ENCODE peak calls at places on chromosome 12, in six cellular contexts. One of them, this sample, is unnamed.

GRCh38 chr12:128365831-128366231 is 98.9 kb downstream of the TMEM132C start:
- DNase-seq in astrocyte of the spinal cord: no peak
- DNase-seq in lung: no peak
- DNase-seq in ascending aorta: no peak
- DNase-seq in body of pancreas: no peak
- DNase-seq in upper lobe of right lung: no peak
- DNase-seq in this sample: no peak

GRCh38 chr12:64716373-64716772 is 42.8 kb downstream of the GNS start:
- DNase-seq in body of pancreas: no peak
- DNase-seq in ascending aorta: no peak
- DNase-seq in astrocyte of the spinal cord: no peak
- DNase-seq in upper lobe of right lung: no peak
- DNase-seq in lung: no peak
- DNase-seq in this sample: no peak

GRCh38 chr12:99960312-99960711 is 24.4 kb downstream of the ANKS1B start:
- DNase-seq in ascending aorta: no peak
- DNase-seq in body of pancreas: no peak
- DNase-seq in astrocyte of the spinal cord: no peak
- DNase-seq in lung: no peak
- DNase-seq in upper lobe of right lung: no peak
- DNase-seq in this sample: no peak

GRCh38 chr12:117030187-117030896 is 68.9 kb downstream of the TESC start:
- DNase-seq in upper lobe of right lung: no peak
- DNase-seq in lung: no peak
- DNase-seq in ascending aorta: no peak
- DNase-seq in body of pancreas: peak
- DNase-seq in astrocyte of the spinal cord: no peak
- DNase-seq in this sample: no peak

GRCh38 chr12:60501124-60501729 is 905.4 kb downstream of the SLC16A7 start:
- DNase-seq in upper lobe of right lung: no peak
- DNase-seq in astrocyte of the spinal cord: peak
- DNase-seq in lung: no peak
- DNase-seq in body of pancreas: no peak
- DNase-seq in ascending aorta: no peak
- DNase-seq in this sample: no peak

GRCh38 chr12:507261-507853 is 47.6 kb downstream of the B4GALNT3 start:
- DNase-seq in body of pancreas: no peak
- DNase-seq in upper lobe of right lung: no peak
- DNase-seq in ascending aorta: no peak
- DNase-seq in astrocyte of the spinal cord: no peak
- DNase-seq in lung: no peak
- DNase-seq in this sample: no peak

GRCh38 chr12:103043531-103044445 is 86.3 kb downstream of the ASCL1 start:
- DNase-seq in body of pancreas: no peak
- DNase-seq in lung: no peak
- DNase-seq in ascending aorta: no peak
- DNase-seq in astrocyte of the spinal cord: no peak
- DNase-seq in upper lobe of right lung: no peak
- DNase-seq in this sample: no peak

GRCh38 chr12:89451876-89452275 is 72.7 kb downstream of the GALNT4 start:
- DNase-seq in upper lobe of right lung: no peak
- DNase-seq in ascending aorta: no peak
- DNase-seq in astrocyte of the spinal cord: peak
- DNase-seq in body of pancreas: peak
- DNase-seq in lung: no peak
- DNase-seq in this sample: no peak

GRCh38 chr12:62211510-62211909 is 48.7 kb upstream of the USP15 start:
- DNase-seq in body of pancreas: no peak
- DNase-seq in ascending aorta: no peak
- DNase-seq in astrocyte of the spinal cord: no peak
- DNase-seq in lung: no peak
- DNase-seq in upper lobe of right lung: no peak
- DNase-seq in this sample: no peak

GRCh38 chr12:14836336-14837210 is 6.8 kb downstream of the ART4 start:
- DNase-seq in body of pancreas: no peak
- DNase-seq in astrocyte of the spinal cord: peak
- DNase-seq in upper lobe of right lung: no peak
- DNase-seq in lung: no peak
- DNase-seq in ascending aorta: no peak
- DNase-seq in this sample: peak

GRCh38 chr12:104177663-104178501 is 37.7 kb upstream of the TXNRD1 start:
- DNase-seq in body of pancreas: peak
- DNase-seq in astrocyte of the spinal cord: peak
- DNase-seq in upper lobe of right lung: peak
- DNase-seq in ascending aorta: peak
- DNase-seq in lung: peak
- DNase-seq in this sample: peak

GRCh38 chr12:28021704-28022103 is 49.2 kb upstream of the PTHLH start:
- DNase-seq in upper lobe of right lung: no peak
- DNase-seq in body of pancreas: no peak
- DNase-seq in lung: no peak
- DNase-seq in astrocyte of the spinal cord: no peak
- DNase-seq in ascending aorta: no peak
- DNase-seq in this sample: peak

GRCh38 chr12:88501976-88502938 is 78.0 kb downstream of the KITLG start:
- DNase-seq in astrocyte of the spinal cord: peak
- DNase-seq in body of pancreas: no peak
- DNase-seq in lung: no peak
- DNase-seq in upper lobe of right lung: no peak
- DNase-seq in ascending aorta: no peak
- DNase-seq in this sample: no peak

GRCh38 chr12:11897923-11898322 is 172.8 kb upstream of the BCL2L14 start:
- DNase-seq in body of pancreas: no peak
- DNase-seq in ascending aorta: no peak
- DNase-seq in upper lobe of right lung: no peak
- DNase-seq in astrocyte of the spinal cord: no peak
- DNase-seq in lung: no peak
- DNase-seq in this sample: no peak
- H3K4me3 ChIP-seq in body of pancreas: no peak
- H3K4me3 ChIP-seq in ascending aorta: no peak
- H3K4me3 ChIP-seq in upper lobe of right lung: no peak
- H3K4me3 ChIP-seq in astrocyte of the spinal cord: no peak
- H3K4me3 ChIP-seq in lung: no peak
- H3K4me3 ChIP-seq in this sample: no peak

DNA sequence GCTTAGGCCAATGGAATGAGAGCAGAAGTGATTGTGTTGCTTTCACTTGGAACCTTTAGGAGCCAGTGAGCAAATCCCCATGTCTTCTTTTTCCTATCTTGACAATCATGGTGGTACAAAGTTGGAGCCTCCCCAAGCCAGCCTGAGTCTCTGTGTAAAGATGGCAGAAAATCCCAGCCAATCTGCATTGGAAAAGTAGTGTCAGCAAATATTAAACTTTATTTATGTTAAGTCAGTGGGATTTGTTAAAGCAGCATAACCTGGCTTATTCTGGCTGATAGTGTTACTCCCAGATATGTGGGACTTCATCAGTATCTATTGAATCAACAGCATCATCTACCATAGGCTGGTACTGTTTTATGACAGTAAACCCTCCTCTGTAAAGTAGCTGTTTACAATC is 2.2 kb upstream of the NUAK1 start:
- DNase-seq in body of pancreas: no peak
- DNase-seq in astrocyte of the spinal cord: no peak
- DNase-seq in upper lobe of right lung: no peak
- DNase-seq in lung: no peak
- DNase-seq in ascending aorta: no peak
- DNase-seq in this sample: no peak
- H3K4me3 ChIP-seq in body of pancreas: no peak
- H3K4me3 ChIP-seq in astrocyte of the spinal cord: no peak
- H3K4me3 ChIP-seq in upper lobe of right lung: no peak
- H3K4me3 ChIP-seq in lung: no peak
- H3K4me3 ChIP-seq in ascending aorta: peak
- H3K4me3 ChIP-seq in this sample: no peak

DNA sequence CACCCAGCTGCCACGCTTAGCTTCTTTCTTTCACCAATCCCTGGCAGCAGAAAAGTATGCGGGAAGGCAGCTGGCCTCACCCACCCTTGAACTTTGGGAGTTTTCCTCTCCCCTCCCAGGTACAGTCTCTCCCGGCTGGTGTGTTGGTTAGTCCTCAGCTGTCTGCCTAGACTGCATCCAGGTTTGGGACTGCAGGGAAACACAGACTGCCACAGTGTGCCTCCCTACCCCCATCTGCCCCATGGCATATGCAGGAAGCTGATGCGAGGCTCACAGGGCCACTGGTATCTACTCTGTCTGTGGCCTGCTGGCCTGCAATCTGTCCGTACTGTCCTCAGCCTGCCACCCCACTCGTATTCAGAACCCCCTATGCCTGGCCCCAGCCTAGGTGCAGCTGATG is 2.1 kb downstream of the CD9 start:
- DNase-seq in upper lobe of right lung: no peak
- DNase-seq in ascending aorta: no peak
- DNase-seq in lung: no peak
- DNase-seq in astrocyte of the spinal cord: no peak
- DNase-seq in body of pancreas: no peak
- DNase-seq in this sample: no peak
- H3K4me3 ChIP-seq in upper lobe of right lung: peak
- H3K4me3 ChIP-seq in ascending aorta: peak
- H3K4me3 ChIP-seq in lung: no peak
- H3K4me3 ChIP-seq in astrocyte of the spinal cord: no peak
- H3K4me3 ChIP-seq in body of pancreas: no peak
- H3K4me3 ChIP-seq in this sample: no peak

DNA sequence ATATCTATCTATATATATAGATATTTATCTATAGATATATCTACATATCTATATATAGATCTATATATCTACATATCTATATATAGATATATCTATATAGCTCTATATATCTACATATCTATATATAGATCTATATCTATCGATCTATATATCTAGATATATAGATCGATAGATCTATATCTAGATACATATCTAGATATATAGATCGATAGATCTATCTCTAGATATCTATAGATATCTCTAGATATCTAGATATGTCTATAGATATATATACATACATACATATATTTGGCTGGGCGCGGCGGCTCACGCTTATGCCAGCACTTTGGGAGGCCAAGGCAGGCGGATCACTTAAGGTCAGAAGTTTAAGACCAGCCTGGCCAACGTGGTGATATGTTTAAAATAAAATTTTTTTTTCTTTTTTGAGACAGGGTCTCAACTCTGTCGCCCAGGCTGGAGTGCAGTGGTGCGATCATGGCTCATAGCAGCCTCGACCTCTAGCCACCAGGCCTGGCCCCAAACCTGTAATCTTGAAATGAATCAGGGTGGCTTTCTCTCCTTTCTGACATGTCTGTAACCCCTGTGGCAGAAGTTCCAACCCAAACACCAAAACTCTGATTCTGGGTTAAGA is 18.1 kb downstream of the ARPC3 start:
- DNase-seq in astrocyte of the spinal cord: no peak
- DNase-seq in body of pancreas: no peak
- DNase-seq in ascending aorta: no peak
- DNase-seq in upper lobe of right lung: peak
- DNase-seq in lung: no peak
- DNase-seq in this sample: no peak
- H3K4me3 ChIP-seq in astrocyte of the spinal cord: peak
- H3K4me3 ChIP-seq in body of pancreas: peak
- H3K4me3 ChIP-seq in ascending aorta: peak
- H3K4me3 ChIP-seq in upper lobe of right lung: peak
- H3K4me3 ChIP-seq in lung: no peak
- H3K4me3 ChIP-seq in this sample: peak

GRCh38 chr12:114501474-114501807 is 95.5 kb upstream of the TBX5 start:
- DNase-seq in astrocyte of the spinal cord: no peak
- DNase-seq in body of pancreas: no peak
- DNase-seq in upper lobe of right lung: no peak
- DNase-seq in lung: no peak
- DNase-seq in ascending aorta: no peak
- DNase-seq in this sample: no peak
- H3K4me3 ChIP-seq in astrocyte of the spinal cord: no peak
- H3K4me3 ChIP-seq in body of pancreas: no peak
- H3K4me3 ChIP-seq in upper lobe of right lung: no peak
- H3K4me3 ChIP-seq in lung: no peak
- H3K4me3 ChIP-seq in ascending aorta: no peak
- H3K4me3 ChIP-seq in this sample: no peak

GRCh38 chr12:4307593-4308333 is 13.2 kb upstream of the TIGAR start:
- DNase-seq in astrocyte of the spinal cord: peak
- DNase-seq in upper lobe of right lung: peak
- DNase-seq in ascending aorta: no peak
- DNase-seq in body of pancreas: peak
- DNase-seq in lung: peak
- DNase-seq in this sample: peak
- H3K4me3 ChIP-seq in astrocyte of the spinal cord: no peak
- H3K4me3 ChIP-seq in upper lobe of right lung: no peak
- H3K4me3 ChIP-seq in ascending aorta: no peak
- H3K4me3 ChIP-seq in body of pancreas: no peak
- H3K4me3 ChIP-seq in lung: no peak
- H3K4me3 ChIP-seq in this sample: peak

GRCh38 chr12:43551971-43552559 is at the start of gene ADAMTS20:
- DNase-seq in astrocyte of the spinal cord: peak
- DNase-seq in upper lobe of right lung: no peak
- DNase-seq in ascending aorta: no peak
- DNase-seq in body of pancreas: no peak
- DNase-seq in lung: no peak
- DNase-seq in this sample: no peak
- H3K4me3 ChIP-seq in astrocyte of the spinal cord: peak
- H3K4me3 ChIP-seq in upper lobe of right lung: no peak
- H3K4me3 ChIP-seq in ascending aorta: peak
- H3K4me3 ChIP-seq in body of pancreas: no peak
- H3K4me3 ChIP-seq in lung: no peak
- H3K4me3 ChIP-seq in this sample: peak

GRCh38 chr12:68614105-68614679 is 3.5 kb downstream of the RAP1B start:
- DNase-seq in upper lobe of right lung: no peak
- DNase-seq in astrocyte of the spinal cord: no peak
- DNase-seq in lung: no peak
- DNase-seq in ascending aorta: no peak
- DNase-seq in body of pancreas: no peak
- DNase-seq in this sample: no peak

GRCh38 chr12:68612245-68612644 is 1.5 kb downstream of the RAP1B start:
- DNase-seq in body of pancreas: no peak
- DNase-seq in ascending aorta: no peak
- DNase-seq in astrocyte of the spinal cord: peak
- DNase-seq in upper lobe of right lung: no peak
- DNase-seq in lung: no peak
- DNase-seq in this sample: no peak

GRCh38 chr12:68612675-68613074 is 2.0 kb downstream of the RAP1B start:
- DNase-seq in lung: no peak
- DNase-seq in astrocyte of the spinal cord: no peak
- DNase-seq in ascending aorta: no peak
- DNase-seq in upper lobe of right lung: no peak
- DNase-seq in body of pancreas: no peak
- DNase-seq in this sample: no peak

GRCh38 chr12:68614772-68615171 is 4.1 kb downstream of the RAP1B start:
- DNase-seq in upper lobe of right lung: no peak
- DNase-seq in astrocyte of the spinal cord: no peak
- DNase-seq in ascending aorta: no peak
- DNase-seq in lung: no peak
- DNase-seq in body of pancreas: no peak
- DNase-seq in this sample: no peak

GRCh38 chr12:68613209-68613904 is 2.7 kb downstream of the RAP1B start:
- DNase-seq in upper lobe of right lung: no peak
- DNase-seq in astrocyte of the spinal cord: no peak
- DNase-seq in ascending aorta: no peak
- DNase-seq in body of pancreas: no peak
- DNase-seq in lung: no peak
- DNase-seq in this sample: no peak
- H3K4me3 ChIP-seq in upper lobe of right lung: peak
- H3K4me3 ChIP-seq in astrocyte of the spinal cord: peak
- H3K4me3 ChIP-seq in ascending aorta: peak
- H3K4me3 ChIP-seq in body of pancreas: no peak
- H3K4me3 ChIP-seq in lung: peak
- H3K4me3 ChIP-seq in this sample: peak

This sample was measured in HepG2.